ENCODE peak calls at places on chromosomes 3 and 15, in seven cellular contexts. E, H, W, L, X, U and O are unnamed samples.

GRCh38 chr15:70101459-70102113 is 3.9 kb upstream of the TLE3 start:
- DNase-seq in L (peak), H (no peak), U (peak), X (peak), E (peak), W (peak), O (peak)

GRCh38 chr3:107845355-107846281 is 245.2 kb downstream of the CD47 start:
- DNase-seq in E (no peak), W (peak), U (no peak), H (no peak), L (peak), X (no peak), O (no peak)

GRCh38 chr15:67542462-67543347 is at the start of gene MAP2K5:
- DNase-seq in H (peak), X (peak), E (peak), L (peak), W (peak), U (peak), O (no peak)

GRCh38 chr3:106242779-106243178 is 374.0 kb upstream of the CBLB start:
- DNase-seq in E (no peak), L (no peak), U (no peak), W (no peak), X (no peak), H (no peak), O (no peak)

GRCh38 chr3:144921710-144922109 is 950.1 kb downstream of the DIPK2A start:
- DNase-seq in E (no peak), X (no peak), W (no peak), H (no peak), L (no peak), U (no peak), O (no peak)

GRCh38 chr3:37032961-37033360 is 39.6 kb downstream of the MLH1 start:
- DNase-seq in X (no peak), U (peak), L (peak), E (no peak), W (no peak), H (no peak), O (no peak)

GRCh38 chr15:99749386-99749785 is 16.1 kb upstream of the LYSMD4 start:
- DNase-seq in X (no peak), U (no peak), H (no peak), L (no peak), E (no peak), W (no peak), O (no peak)

GRCh38 chr3:133488785-133489367 is 84.6 kb upstream of the CDV3 start:
- DNase-seq in E (no peak), W (peak), H (no peak), X (no peak), L (peak), U (no peak), O (peak)

GRCh38 chr3:172040078-172040975 is 949 bp downstream of the FNDC3B start:
- DNase-seq in X (peak), W (peak), E (peak), U (peak), L (peak), H (no peak), O (peak)

GRCh38 chr15:40441012-40441735 is 421 bp downstream of the BAHD1 start:
- DNase-seq in W (no peak), E (no peak), X (no peak), L (no peak), H (no peak), U (no peak), O (no peak)

GRCh38 chr15:67031321-67031720 is 34.1 kb upstream of the SMAD3 start:
- DNase-seq in W (no peak), L (no peak), X (no peak), U (no peak), H (no peak), E (no peak), O (no peak)